ENCODE peak calls at places on chromosomes 12 and 14, in ten cellular contexts. C is A549, G is lower leg skin, F is IMR-90, N is H54, H is esophagus squamous epithelium, R is NB4, L is right lobe of liver, M is tibial nerve, T is GM12878. D is an unnamed sample.

GRCh38 chr12:96811083-96811482 is 96.0 kb upstream of the NEDD1 start:
- DNase-seq in H (no peak), L (no peak), M (no peak), R (peak), C (peak), G (no peak), F (peak), N (peak), T (no peak), D (peak)

GRCh38 chr14:94994245-94994644 is 163.1 kb downstream of the DICER1 start:
- DNase-seq in T (no peak), R (no peak), N (no peak), C (no peak), G (no peak), F (no peak), M (no peak), L (no peak), H (no peak), D (no peak)

GRCh38 chr12:14948672-14949071 is 10.3 kb upstream of the ERP27 start:
- DNase-seq in C (peak), R (peak), T (peak), N (no peak), G (peak), L (no peak), H (peak), M (no peak), F (peak), D (peak)

GRCh38 chr12:107794451-107794850 is 19.9 kb downstream of the ASCL4 start:
- DNase-seq in N (no peak), C (no peak), R (no peak), F (no peak), M (no peak), L (no peak), T (no peak), H (no peak), G (no peak), D (no peak)

GRCh38 chr14:29637406-29637805 is 290.2 kb downstream of the PRKD1 start:
- DNase-seq in L (no peak), C (no peak), T (no peak), F (peak), G (peak), M (peak), R (no peak), H (no peak), N (no peak), D (peak)

GRCh38 chr12:108822458-108823205 is 34.8 kb downstream of the SSH1 start:
- DNase-seq in F (no peak), M (no peak), L (no peak), T (no peak), C (no peak), R (peak), G (no peak), H (no peak), N (no peak), D (peak)

GRCh38 chr14:92651106-92651792 is 97.2 kb downstream of the LGMN start:
- DNase-seq in L (no peak), G (peak), N (no peak), C (no peak), H (no peak), F (no peak), T (peak), R (peak), M (no peak), D (no peak)

GRCh38 chr14:103581954-103582703 is 19.4 kb downstream of the COA8 start:
- DNase-seq in R (peak), M (no peak), L (no peak), T (no peak), H (no peak), G (peak), N (no peak), C (no peak), F (no peak), D (no peak)

GRCh38 chr14:51283402-51283825 is 43.4 kb downstream of the TMX1 start:
- DNase-seq in M (no peak), H (no peak), C (peak), G (no peak), L (no peak), R (peak), T (no peak), N (peak), F (peak), D (peak)

GRCh38 chr14:31692376-31692781 is 131.2 kb downstream of the NUBPL start:
- DNase-seq in L (no peak), C (no peak), H (no peak), T (no peak), R (no peak), N (no peak), F (peak), G (no peak), M (no peak), D (no peak)

GRCh38 chr14:77037338-77037782 is 8.9 kb upstream of the IRF2BPL start:
- DNase-seq in F (no peak), G (no peak), L (no peak), R (no peak), C (no peak), N (no peak), H (no peak), M (no peak), T (no peak), D (no peak)

GRCh38 chr12:45762185-45763110 is 32.9 kb downstream of the ARID2 start:
- DNase-seq in L (no peak), H (no peak), T (no peak), G (no peak), R (peak), M (no peak), N (no peak), F (peak), C (peak), D (peak)

GRCh38 chr14:36656769-36657408 is 4.8 kb upstream of the PAX9 start:
- DNase-seq in R (peak), F (no peak), L (no peak), M (no peak), N (no peak), T (no peak), C (no peak), G (no peak), H (no peak), D (no peak)

GRCh38 chr12:1995205-1995896 is 8.9 kb downstream of the DCP1B start:
- DNase-seq in L (no peak), R (peak), M (no peak), G (no peak), C (no peak), F (no peak), H (no peak), N (no peak), T (peak), D (no peak)

GRCh38 chr14:96167224-96168148 is 37.2 kb upstream of the BDKRB2 start:
- DNase-seq in G (no peak), H (no peak), T (no peak), C (peak), R (no peak), N (peak), M (no peak), F (peak), L (no peak), D (peak)

GRCh38 chr12:30939234-30939633 is 12.7 kb downstream of the TSPAN11 start:
- DNase-seq in N (no peak), L (no peak), C (no peak), H (no peak), G (no peak), M (no peak), R (no peak), F (no peak), T (peak), D (no peak)

GRCh38 chr12:12804432-12804886 is 8.7 kb upstream of the DDX47 start:
- DNase-seq in L (no peak), R (no peak), N (peak), F (peak), C (peak), T (no peak), G (no peak), M (no peak), H (no peak), D (peak)

GRCh38 chr12:89947437-89948265 is 239.0 kb upstream of the ATP2B1 start:
- DNase-seq in R (no peak), L (no peak), T (no peak), F (peak), G (no peak), C (peak), M (no peak), H (no peak), N (peak), D (peak)

GRCh38 chr14:21352587-21352986 is 31.2 kb downstream of the SUPT16H start:
- DNase-seq in T (no peak), L (no peak), G (peak), C (no peak), M (no peak), H (no peak), N (no peak), R (peak), F (no peak), D (no peak)

GRCh38 chr12:100926669-100927248 is 132.2 kb downstream of the ANO4 start:
- DNase-seq in M (no peak), T (no peak), F (peak), G (no peak), H (no peak), N (no peak), L (no peak), C (peak), R (peak), D (peak)

GRCh38 chr12:131335456-131335855 is 375.4 kb upstream of the SFSWAP start:
- DNase-seq in F (no peak), H (no peak), M (no peak), N (no peak), C (no peak), T (no peak), G (no peak), R (no peak), L (no peak), D (no peak)

GRCh38 chr12:41943671-41944070 is 201.0 kb downstream of the GXYLT1 start:
- DNase-seq in M (no peak), R (no peak), L (no peak), T (no peak), G (no peak), C (no peak), H (no peak), F (no peak), N (no peak), D (no peak)

GRCh38 chr12:51320695-51321320 is 3.2 kb downstream of the BIN2 start:
- DNase-seq in T (no peak), G (no peak), L (no peak), M (no peak), R (peak), H (no peak), N (no peak), F (peak), C (peak), D (no peak)

GRCh38 chr12:32120419-32120818 is 13.8 kb downstream of the BICD1 start:
- DNase-seq in H (no peak), N (no peak), C (no peak), M (no peak), R (no peak), L (no peak), G (no peak), F (peak), T (no peak), D (peak)

GRCh38 chr14:69034612-69035262 is 55.6 kb upstream of the ACTN1 start:
- DNase-seq in L (no peak), C (no peak), T (no peak), R (no peak), F (peak), H (no peak), M (no peak), G (no peak), N (no peak), D (peak)

GRCh38 chr14:93838253-93838652 is 50.0 kb upstream of the PRIMA1 start:
- DNase-seq in L (no peak), C (no peak), T (no peak), G (no peak), M (no peak), H (no peak), R (no peak), N (no peak), F (no peak), D (no peak)

GRCh38 chr12:47980172-47980571 is 16.8 kb downstream of the TMEM106C start:
- DNase-seq in H (no peak), T (no peak), L (peak), F (no peak), N (no peak), C (no peak), G (no peak), M (no peak), R (no peak), D (no peak)
- TF ChIP-seq POLR2A in H (no peak), T (no peak), L (no peak), F (no peak), N (no peak), C (no peak), G (no peak), M (no peak), R (no peak), D (no peak)

DNA sequence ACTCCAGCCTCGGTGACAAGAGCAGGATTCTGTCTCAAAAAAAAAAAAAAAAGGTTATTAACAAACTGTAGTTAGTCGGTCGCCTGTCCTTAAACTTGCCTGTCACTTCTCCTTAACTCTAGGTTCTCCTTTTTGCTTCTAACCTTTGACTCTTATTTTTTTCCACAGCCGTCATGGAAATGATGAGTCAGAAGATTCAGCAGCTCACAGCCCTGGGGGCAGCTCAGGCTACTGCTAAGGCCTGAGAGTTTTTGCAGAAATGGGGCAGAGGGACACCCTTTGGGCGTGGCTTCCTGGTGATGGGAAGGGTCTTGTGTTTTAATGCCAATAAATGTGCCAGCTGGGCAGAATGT is 418 bp upstream of the MYG1 start:
- DNase-seq in N (no peak), H (no peak), M (no peak), C (peak), T (no peak), G (peak), R (peak), L (no peak), F (peak), D (peak)
- TF ChIP-seq POLR2A in N (no peak), H (no peak), M (no peak), C (no peak), T (no peak), G (no peak), R (no peak), L (no peak), F (no peak), D (no peak)

GRCh38 chr14:105022276-105022670 is 1.4 kb upstream of the CDCA4 start:
- DNase-seq in R (no peak), T (no peak), N (no peak), L (no peak), H (no peak), G (no peak), C (no peak), F (no peak), M (no peak), D (no peak)

GRCh38 chr14:105018414-105018813 is 2.5 kb downstream of the CDCA4 start:
- DNase-seq in C (no peak), T (no peak), H (no peak), L (no peak), R (peak), G (no peak), M (no peak), N (no peak), F (no peak), D (no peak)

GRCh38 chr14:105021656-105022275 is 883 bp upstream of the CDCA4 start:
- DNase-seq in L (no peak), N (no peak), M (no peak), H (no peak), T (no peak), R (peak), C (peak), G (no peak), F (peak), D (no peak)

GRCh38 chr14:105020815-105021655 is at the start of gene CDCA4:
- DNase-seq in T (peak), N (peak), R (peak), H (peak), M (peak), G (peak), F (peak), C (peak), L (peak), D (peak)

GRCh38 chr14:105019861-105020814 is 745 bp downstream of the CDCA4 start:
- DNase-seq in L (peak), F (peak), G (no peak), R (peak), T (no peak), M (no peak), C (peak), H (no peak), N (no peak), D (peak)
- TF ChIP-seq POLR2A in L (no peak), F (no peak), G (no peak), R (no peak), T (no peak), M (no peak), C (no peak), H (no peak), N (no peak), D (no peak)

DNA sequence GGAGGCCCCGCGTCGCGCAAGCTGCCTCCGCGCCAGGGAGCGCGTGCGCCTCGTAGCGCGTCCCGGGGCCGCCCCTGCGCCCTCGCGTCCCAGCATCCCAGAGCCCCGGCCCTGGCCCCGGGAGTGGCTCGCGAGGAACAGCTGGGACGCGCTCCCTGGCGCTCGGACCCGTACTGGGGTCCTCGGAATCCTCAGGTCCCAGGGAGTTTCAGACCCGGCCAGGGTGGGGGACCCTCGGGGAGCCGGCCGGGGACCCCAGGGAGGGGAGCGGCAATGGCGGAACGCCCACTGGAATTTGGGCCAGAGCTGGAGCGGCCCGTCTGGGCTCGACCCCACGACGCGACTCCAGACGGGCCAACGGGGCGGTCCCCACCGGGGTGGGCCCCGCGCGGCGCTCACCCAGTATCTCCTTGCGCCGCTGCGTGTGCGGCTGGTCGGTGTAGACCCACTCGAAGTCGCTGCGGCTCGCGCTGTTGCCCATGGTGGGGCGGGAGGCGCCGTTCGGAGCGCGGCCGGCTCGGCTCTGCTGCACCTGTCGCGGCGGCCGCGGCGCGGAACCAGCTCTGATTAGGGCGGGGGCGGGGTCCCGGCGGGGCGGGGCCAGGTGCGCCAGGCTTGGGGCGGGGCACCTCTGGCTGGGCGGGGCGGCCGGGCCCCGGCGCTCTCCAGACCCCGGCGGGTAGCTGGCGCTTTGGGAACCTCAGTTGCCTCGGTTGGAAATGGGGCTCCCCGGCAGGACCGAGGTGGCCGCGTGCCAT is at the start of gene DEGS2:
- DNase-seq in L (peak), G (no peak), N (no peak), R (no peak), M (no peak), T (no peak), C (peak), H (no peak), F (no peak), D (no peak)
- TF ChIP-seq POLR2A in L (no peak), G (no peak), N (no peak), R (no peak), M (no peak), T (peak), C (no peak), H (peak), F (no peak), D (no peak)

GRCh38 chr12:49322367-49322707 is 718 bp upstream of the TROAP start:
- DNase-seq in L (no peak), T (no peak), F (no peak), C (no peak), M (no peak), H (no peak), R (no peak), G (no peak), N (no peak), D (no peak)
- TF ChIP-seq POLR2A in L (no peak), T (no peak), F (no peak), C (no peak), M (no peak), H (no peak), R (no peak), G (no peak), N (no peak), D (no peak)

GRCh38 chr14:57979376-57980048 is 113.6 kb upstream of the SLC35F4 start:
- DNase-seq in M (no peak), H (no peak), T (no peak), L (no peak), G (no peak), R (no peak), C (no peak), F (no peak), N (no peak), D (no peak)
- TF ChIP-seq POLR2A in M (no peak), H (no peak), T (no peak), L (no peak), G (no peak), R (no peak), C (no peak), F (no peak), N (no peak), D (no peak)

DNA sequence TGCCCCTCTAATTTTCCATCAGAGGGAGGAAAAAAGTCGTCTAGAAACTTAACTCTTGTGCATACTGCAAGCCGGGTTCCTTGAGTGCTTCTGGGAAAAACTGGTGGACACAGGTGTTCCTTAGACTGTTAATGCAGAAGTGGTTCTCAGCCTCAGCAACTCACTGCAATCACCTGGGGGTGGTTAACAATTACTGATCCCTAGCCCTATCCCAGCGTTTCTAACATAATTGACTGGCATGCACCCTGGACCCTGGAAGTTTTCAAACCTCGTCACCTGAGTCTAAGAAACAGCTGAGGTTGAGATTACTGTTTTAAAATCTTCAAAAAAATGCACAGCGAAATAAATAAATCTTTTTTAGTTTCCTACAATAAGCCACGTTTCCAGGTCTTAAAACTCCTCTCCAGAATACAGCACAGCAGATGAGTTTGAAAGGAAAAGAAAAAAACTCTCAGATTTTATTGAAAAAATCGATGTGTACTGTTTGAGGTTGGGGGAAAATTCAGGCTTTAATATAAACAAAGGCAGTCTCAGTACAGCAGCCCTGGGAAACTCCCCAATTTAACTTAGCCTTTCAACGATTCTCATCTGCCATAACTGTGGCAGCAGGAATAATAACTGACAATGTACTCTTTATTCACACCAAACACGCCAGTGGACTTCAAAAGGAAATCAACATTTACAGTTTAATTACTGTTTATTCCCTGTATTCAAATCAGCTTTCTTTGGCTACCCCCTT is 45.4 kb downstream of the PHLDA1 start:
- DNase-seq in C (peak), L (no peak), R (no peak), N (no peak), F (peak), H (no peak), G (no peak), T (no peak), M (no peak), D (no peak)
- TF ChIP-seq POLR2A in C (no peak), L (no peak), R (no peak), N (no peak), F (no peak), H (no peak), G (no peak), T (no peak), M (no peak), D (no peak)

GRCh38 chr14:91245029-91245428 is 525 bp upstream of the GPR68 start:
- DNase-seq in H (no peak), M (no peak), C (no peak), R (no peak), G (no peak), F (no peak), N (no peak), L (no peak), T (no peak), D (no peak)

GRCh38 chr14:91243098-91243483 is 1.4 kb downstream of the GPR68 start:
- DNase-seq in F (no peak), G (no peak), L (no peak), T (no peak), N (no peak), H (no peak), M (no peak), R (no peak), C (no peak), D (no peak)

GRCh38 chr14:91244501-91244901 is at the start of gene GPR68:
- DNase-seq in N (peak), G (peak), T (no peak), H (no peak), L (no peak), F (peak), C (no peak), R (peak), M (no peak), D (no peak)

GRCh38 chr14:91242635-91243034 is 1.9 kb downstream of the GPR68 start:
- DNase-seq in R (no peak), T (no peak), M (no peak), N (no peak), C (no peak), G (no peak), F (no peak), L (no peak), H (no peak), D (no peak)

GRCh38 chr14:91246051-91246852 is 1.7 kb upstream of the GPR68 start:
- DNase-seq in R (no peak), C (no peak), T (no peak), L (no peak), N (no peak), H (no peak), F (no peak), M (no peak), G (no peak), D (no peak)
- TF ChIP-seq POLR2A in R (no peak), C (no peak), T (no peak), L (no peak), N (no peak), H (no peak), F (no peak), M (no peak), G (no peak), D (no peak)

D was measured in endothelial cell of umbilical vein.